ENCODE peak calls at places on chromosomes 5 and 9, in nine cellular contexts. One of them, this sample, is unnamed.

GRCh38 chr5:14870347-14871083 is 1.1 kb downstream of the ANKH start:
- DNase-seq in epithelial cell of prostate: no peak
- DNase-seq in DMS153: peak
- DNase-seq in psoas muscle: peak
- DNase-seq in AG10803: no peak
- DNase-seq in activated naive CD8-positive, alpha-beta T cell treated with anti-CD3 and anti-CD28 coated beads, Interleukin-2, amount 50 U/mL, for 24 hours: peak
- DNase-seq in HCEC 1CT: no peak
- DNase-seq in stimulated activated CD4-positive, alpha-beta T cell treated with anti-CD3 and anti-CD28 coated beads, Interleukin-4, amount 100 ng/mL, for 24 hours: peak
- DNase-seq in naive thymus-derived CD8-positive, alpha-beta T cell: peak
- DNase-seq in this sample: peak

GRCh38 chr5:146313027-146313426 is 25.6 kb upstream of the POU4F3 start:
- DNase-seq in HCEC 1CT: no peak
- DNase-seq in psoas muscle: no peak
- DNase-seq in naive thymus-derived CD8-positive, alpha-beta T cell: no peak
- DNase-seq in stimulated activated CD4-positive, alpha-beta T cell treated with anti-CD3 and anti-CD28 coated beads, Interleukin-4, amount 100 ng/mL, for 24 hours: no peak
- DNase-seq in epithelial cell of prostate: no peak
- DNase-seq in activated naive CD8-positive, alpha-beta T cell treated with anti-CD3 and anti-CD28 coated beads, Interleukin-2, amount 50 U/mL, for 24 hours: no peak
- DNase-seq in DMS153: no peak
- DNase-seq in AG10803: no peak
- DNase-seq in this sample: no peak

GRCh38 chr9:4068449-4068848 is 231.4 kb downstream of the GLIS3 start:
- DNase-seq in DMS153: no peak
- DNase-seq in naive thymus-derived CD8-positive, alpha-beta T cell: no peak
- DNase-seq in epithelial cell of prostate: no peak
- DNase-seq in AG10803: no peak
- DNase-seq in psoas muscle: no peak
- DNase-seq in activated naive CD8-positive, alpha-beta T cell treated with anti-CD3 and anti-CD28 coated beads, Interleukin-2, amount 50 U/mL, for 24 hours: no peak
- DNase-seq in HCEC 1CT: no peak
- DNase-seq in stimulated activated CD4-positive, alpha-beta T cell treated with anti-CD3 and anti-CD28 coated beads, Interleukin-4, amount 100 ng/mL, for 24 hours: no peak
- DNase-seq in this sample: no peak

GRCh38 chr5:13932561-13932960 is 11.9 kb downstream of the DNAH5 start:
- DNase-seq in stimulated activated CD4-positive, alpha-beta T cell treated with anti-CD3 and anti-CD28 coated beads, Interleukin-4, amount 100 ng/mL, for 24 hours: no peak
- DNase-seq in activated naive CD8-positive, alpha-beta T cell treated with anti-CD3 and anti-CD28 coated beads, Interleukin-2, amount 50 U/mL, for 24 hours: no peak
- DNase-seq in epithelial cell of prostate: peak
- DNase-seq in psoas muscle: no peak
- DNase-seq in naive thymus-derived CD8-positive, alpha-beta T cell: no peak
- DNase-seq in DMS153: no peak
- DNase-seq in AG10803: no peak
- DNase-seq in HCEC 1CT: no peak
- DNase-seq in this sample: no peak

GRCh38 chr9:121302341-121302740 is 34.4 kb downstream of the GSN start:
- DNase-seq in psoas muscle: no peak
- DNase-seq in HCEC 1CT: no peak
- DNase-seq in epithelial cell of prostate: no peak
- DNase-seq in naive thymus-derived CD8-positive, alpha-beta T cell: no peak
- DNase-seq in AG10803: no peak
- DNase-seq in DMS153: no peak
- DNase-seq in activated naive CD8-positive, alpha-beta T cell treated with anti-CD3 and anti-CD28 coated beads, Interleukin-2, amount 50 U/mL, for 24 hours: no peak
- DNase-seq in stimulated activated CD4-positive, alpha-beta T cell treated with anti-CD3 and anti-CD28 coated beads, Interleukin-4, amount 100 ng/mL, for 24 hours: no peak
- DNase-seq in this sample: no peak

GRCh38 chr5:55324815-55325418 is 17.1 kb downstream of the MTREX start:
- DNase-seq in activated naive CD8-positive, alpha-beta T cell treated with anti-CD3 and anti-CD28 coated beads, Interleukin-2, amount 50 U/mL, for 24 hours: no peak
- DNase-seq in DMS153: no peak
- DNase-seq in AG10803: peak
- DNase-seq in psoas muscle: no peak
- DNase-seq in stimulated activated CD4-positive, alpha-beta T cell treated with anti-CD3 and anti-CD28 coated beads, Interleukin-4, amount 100 ng/mL, for 24 hours: no peak
- DNase-seq in naive thymus-derived CD8-positive, alpha-beta T cell: no peak
- DNase-seq in epithelial cell of prostate: no peak
- DNase-seq in HCEC 1CT: peak
- DNase-seq in this sample: no peak

GRCh38 chr5:137565450-137565849 is 66.3 kb upstream of the SPOCK1 start:
- DNase-seq in HCEC 1CT: no peak
- DNase-seq in activated naive CD8-positive, alpha-beta T cell treated with anti-CD3 and anti-CD28 coated beads, Interleukin-2, amount 50 U/mL, for 24 hours: no peak
- DNase-seq in naive thymus-derived CD8-positive, alpha-beta T cell: no peak
- DNase-seq in epithelial cell of prostate: no peak
- DNase-seq in DMS153: no peak
- DNase-seq in AG10803: peak
- DNase-seq in stimulated activated CD4-positive, alpha-beta T cell treated with anti-CD3 and anti-CD28 coated beads, Interleukin-4, amount 100 ng/mL, for 24 hours: no peak
- DNase-seq in psoas muscle: no peak
- DNase-seq in this sample: no peak

GRCh38 chr5:93163010-93163663 is 417.9 kb downstream of the NR2F1-AS1 start:
- DNase-seq in naive thymus-derived CD8-positive, alpha-beta T cell: no peak
- DNase-seq in epithelial cell of prostate: peak
- DNase-seq in AG10803: peak
- DNase-seq in DMS153: no peak
- DNase-seq in activated naive CD8-positive, alpha-beta T cell treated with anti-CD3 and anti-CD28 coated beads, Interleukin-2, amount 50 U/mL, for 24 hours: no peak
- DNase-seq in psoas muscle: no peak
- DNase-seq in HCEC 1CT: peak
- DNase-seq in stimulated activated CD4-positive, alpha-beta T cell treated with anti-CD3 and anti-CD28 coated beads, Interleukin-4, amount 100 ng/mL, for 24 hours: no peak
- DNase-seq in this sample: no peak

GRCh38 chr5:115661156-115661555 is 35.3 kb upstream of the TMED7 start:
- DNase-seq in DMS153: no peak
- DNase-seq in psoas muscle: no peak
- DNase-seq in stimulated activated CD4-positive, alpha-beta T cell treated with anti-CD3 and anti-CD28 coated beads, Interleukin-4, amount 100 ng/mL, for 24 hours: no peak
- DNase-seq in naive thymus-derived CD8-positive, alpha-beta T cell: no peak
- DNase-seq in AG10803: no peak
- DNase-seq in epithelial cell of prostate: no peak
- DNase-seq in activated naive CD8-positive, alpha-beta T cell treated with anti-CD3 and anti-CD28 coated beads, Interleukin-2, amount 50 U/mL, for 24 hours: no peak
- DNase-seq in HCEC 1CT: no peak
- DNase-seq in this sample: no peak

GRCh38 chr5:111502976-111503375 is 9.4 kb downstream of the STARD4 start:
- DNase-seq in psoas muscle: no peak
- DNase-seq in HCEC 1CT: peak
- DNase-seq in activated naive CD8-positive, alpha-beta T cell treated with anti-CD3 and anti-CD28 coated beads, Interleukin-2, amount 50 U/mL, for 24 hours: no peak
- DNase-seq in naive thymus-derived CD8-positive, alpha-beta T cell: no peak
- DNase-seq in DMS153: no peak
- DNase-seq in stimulated activated CD4-positive, alpha-beta T cell treated with anti-CD3 and anti-CD28 coated beads, Interleukin-4, amount 100 ng/mL, for 24 hours: no peak
- DNase-seq in epithelial cell of prostate: no peak
- DNase-seq in AG10803: no peak
- DNase-seq in this sample: no peak

GRCh38 chr9:78054180-78054579 is 22.6 kb upstream of the GNAQ start:
- DNase-seq in epithelial cell of prostate: no peak
- DNase-seq in naive thymus-derived CD8-positive, alpha-beta T cell: no peak
- DNase-seq in stimulated activated CD4-positive, alpha-beta T cell treated with anti-CD3 and anti-CD28 coated beads, Interleukin-4, amount 100 ng/mL, for 24 hours: peak
- DNase-seq in psoas muscle: no peak
- DNase-seq in HCEC 1CT: no peak
- DNase-seq in activated naive CD8-positive, alpha-beta T cell treated with anti-CD3 and anti-CD28 coated beads, Interleukin-2, amount 50 U/mL, for 24 hours: peak
- DNase-seq in AG10803: no peak
- DNase-seq in DMS153: no peak
- DNase-seq in this sample: peak

GRCh38 chr9:129122133-129122532 is 10.9 kb downstream of the PTPA start:
- DNase-seq in psoas muscle: no peak
- DNase-seq in DMS153: no peak
- DNase-seq in stimulated activated CD4-positive, alpha-beta T cell treated with anti-CD3 and anti-CD28 coated beads, Interleukin-4, amount 100 ng/mL, for 24 hours: no peak
- DNase-seq in AG10803: no peak
- DNase-seq in activated naive CD8-positive, alpha-beta T cell treated with anti-CD3 and anti-CD28 coated beads, Interleukin-2, amount 50 U/mL, for 24 hours: no peak
- DNase-seq in naive thymus-derived CD8-positive, alpha-beta T cell: no peak
- DNase-seq in epithelial cell of prostate: no peak
- DNase-seq in HCEC 1CT: no peak
- DNase-seq in this sample: no peak

GRCh38 chr9:133701321-133701980 is 36.7 kb downstream of the SARDH start:
- DNase-seq in psoas muscle: no peak
- DNase-seq in AG10803: peak
- DNase-seq in activated naive CD8-positive, alpha-beta T cell treated with anti-CD3 and anti-CD28 coated beads, Interleukin-2, amount 50 U/mL, for 24 hours: peak
- DNase-seq in stimulated activated CD4-positive, alpha-beta T cell treated with anti-CD3 and anti-CD28 coated beads, Interleukin-4, amount 100 ng/mL, for 24 hours: peak
- DNase-seq in HCEC 1CT: no peak
- DNase-seq in epithelial cell of prostate: no peak
- DNase-seq in naive thymus-derived CD8-positive, alpha-beta T cell: peak
- DNase-seq in DMS153: no peak
- DNase-seq in this sample: peak

GRCh38 chr5:55030220-55030619 is 6.2 kb downstream of the GZMK start:
- DNase-seq in epithelial cell of prostate: no peak
- DNase-seq in stimulated activated CD4-positive, alpha-beta T cell treated with anti-CD3 and anti-CD28 coated beads, Interleukin-4, amount 100 ng/mL, for 24 hours: no peak
- DNase-seq in psoas muscle: no peak
- DNase-seq in DMS153: no peak
- DNase-seq in AG10803: no peak
- DNase-seq in HCEC 1CT: no peak
- DNase-seq in naive thymus-derived CD8-positive, alpha-beta T cell: no peak
- DNase-seq in activated naive CD8-positive, alpha-beta T cell treated with anti-CD3 and anti-CD28 coated beads, Interleukin-2, amount 50 U/mL, for 24 hours: no peak
- DNase-seq in this sample: no peak

GRCh38 chr5:175517824-175518450 is 39.6 kb downstream of the SFXN1 start:
- DNase-seq in stimulated activated CD4-positive, alpha-beta T cell treated with anti-CD3 and anti-CD28 coated beads, Interleukin-4, amount 100 ng/mL, for 24 hours: peak
- DNase-seq in naive thymus-derived CD8-positive, alpha-beta T cell: no peak
- DNase-seq in epithelial cell of prostate: no peak
- DNase-seq in AG10803: peak
- DNase-seq in HCEC 1CT: peak
- DNase-seq in activated naive CD8-positive, alpha-beta T cell treated with anti-CD3 and anti-CD28 coated beads, Interleukin-2, amount 50 U/mL, for 24 hours: peak
- DNase-seq in DMS153: no peak
- DNase-seq in psoas muscle: no peak
- DNase-seq in this sample: peak

GRCh38 chr9:127121628-127122175 is 733 bp downstream of the ANGPTL2 start:
- DNase-seq in stimulated activated CD4-positive, alpha-beta T cell treated with anti-CD3 and anti-CD28 coated beads, Interleukin-4, amount 100 ng/mL, for 24 hours: no peak
- DNase-seq in activated naive CD8-positive, alpha-beta T cell treated with anti-CD3 and anti-CD28 coated beads, Interleukin-2, amount 50 U/mL, for 24 hours: no peak
- DNase-seq in AG10803: peak
- DNase-seq in epithelial cell of prostate: no peak
- DNase-seq in psoas muscle: no peak
- DNase-seq in DMS153: no peak
- DNase-seq in naive thymus-derived CD8-positive, alpha-beta T cell: no peak
- DNase-seq in HCEC 1CT: peak
- DNase-seq in this sample: no peak

GRCh38 chr9:134659688-134660131 is 18.1 kb downstream of the COL5A1 start:
- DNase-seq in AG10803: no peak
- DNase-seq in stimulated activated CD4-positive, alpha-beta T cell treated with anti-CD3 and anti-CD28 coated beads, Interleukin-4, amount 100 ng/mL, for 24 hours: no peak
- DNase-seq in psoas muscle: peak
- DNase-seq in activated naive CD8-positive, alpha-beta T cell treated with anti-CD3 and anti-CD28 coated beads, Interleukin-2, amount 50 U/mL, for 24 hours: no peak
- DNase-seq in HCEC 1CT: no peak
- DNase-seq in epithelial cell of prostate: no peak
- DNase-seq in naive thymus-derived CD8-positive, alpha-beta T cell: peak
- DNase-seq in DMS153: no peak
- DNase-seq in this sample: no peak

GRCh38 chr5:107670927-107671741 is at the start of gene EFNA5:
- DNase-seq in DMS153: no peak
- DNase-seq in naive thymus-derived CD8-positive, alpha-beta T cell: no peak
- DNase-seq in epithelial cell of prostate: no peak
- DNase-seq in psoas muscle: peak
- DNase-seq in HCEC 1CT: peak
- DNase-seq in AG10803: peak
- DNase-seq in stimulated activated CD4-positive, alpha-beta T cell treated with anti-CD3 and anti-CD28 coated beads, Interleukin-4, amount 100 ng/mL, for 24 hours: no peak
- DNase-seq in activated naive CD8-positive, alpha-beta T cell treated with anti-CD3 and anti-CD28 coated beads, Interleukin-2, amount 50 U/mL, for 24 hours: peak
- DNase-seq in this sample: peak

GRCh38 chr9:82080265-82080664 is 91.7 kb downstream of the SPATA31D1 start:
- DNase-seq in activated naive CD8-positive, alpha-beta T cell treated with anti-CD3 and anti-CD28 coated beads, Interleukin-2, amount 50 U/mL, for 24 hours: no peak
- DNase-seq in HCEC 1CT: no peak
- DNase-seq in psoas muscle: no peak
- DNase-seq in naive thymus-derived CD8-positive, alpha-beta T cell: no peak
- DNase-seq in stimulated activated CD4-positive, alpha-beta T cell treated with anti-CD3 and anti-CD28 coated beads, Interleukin-4, amount 100 ng/mL, for 24 hours: no peak
- DNase-seq in DMS153: no peak
- DNase-seq in epithelial cell of prostate: no peak
- DNase-seq in AG10803: no peak
- DNase-seq in this sample: no peak

This sample was measured in stimulated activated naive CD8-positive, alpha-beta T cell treated with anti-CD3 and anti-CD28 coated beads, Interleukin-15, Interleukin-2, amounts not matched to agents 100 U/mL and 50 U/mL, for 24 hours.